ENCODE peak calls at places on chromosome 21, in ten cellular contexts. One of them, this sample, is unnamed.

GRCh38 chr21:38475519-38475918 is 22.8 kb downstream of the ERG start:
- DNase-seq in NT2/D1: no peak
- DNase-seq in ecto neural progenitor cell: no peak
- DNase-seq in aorta: no peak
- DNase-seq in stimulated activated CD4-positive, alpha-beta T cell treated with anti-CD3 and anti-CD28 coated beads, Interleukin-12 subunit alpha, Interleukin-12 subunit beta, amount 100 ng/mL, for 24 hours: no peak
- DNase-seq in NCI-H1092: no peak
- DNase-seq in CD8-positive, alpha-beta memory T cell: no peak
- DNase-seq in substantia nigra: no peak
- DNase-seq in kidney epithelial cell: no peak
- DNase-seq in uterus: no peak
- DNase-seq in this sample: no peak

GRCh38 chr21:33966324-33966949 is 50.8 kb upstream of the ATP5PO start:
- DNase-seq in aorta: no peak
- DNase-seq in stimulated activated CD4-positive, alpha-beta T cell treated with anti-CD3 and anti-CD28 coated beads, Interleukin-12 subunit alpha, Interleukin-12 subunit beta, amount 100 ng/mL, for 24 hours: no peak
- DNase-seq in ecto neural progenitor cell: no peak
- DNase-seq in CD8-positive, alpha-beta memory T cell: no peak
- DNase-seq in substantia nigra: no peak
- DNase-seq in kidney epithelial cell: no peak
- DNase-seq in NT2/D1: no peak
- DNase-seq in uterus: no peak
- DNase-seq in NCI-H1092: no peak
- DNase-seq in this sample: no peak

GRCh38 chr21:31688603-31689368 is 29.3 kb downstream of the SOD1 start:
- DNase-seq in ecto neural progenitor cell: no peak
- DNase-seq in stimulated activated CD4-positive, alpha-beta T cell treated with anti-CD3 and anti-CD28 coated beads, Interleukin-12 subunit alpha, Interleukin-12 subunit beta, amount 100 ng/mL, for 24 hours: no peak
- DNase-seq in NT2/D1: no peak
- DNase-seq in kidney epithelial cell: no peak
- DNase-seq in NCI-H1092: no peak
- DNase-seq in uterus: no peak
- DNase-seq in substantia nigra: no peak
- DNase-seq in aorta: no peak
- DNase-seq in CD8-positive, alpha-beta memory T cell: no peak
- DNase-seq in this sample: no peak

GRCh38 chr21:44713130-44713529 is 1.8 kb upstream of the TSPEAR start:
- DNase-seq in NT2/D1: no peak
- DNase-seq in uterus: no peak
- DNase-seq in kidney epithelial cell: no peak
- DNase-seq in substantia nigra: no peak
- DNase-seq in CD8-positive, alpha-beta memory T cell: no peak
- DNase-seq in ecto neural progenitor cell: peak; percentile 32
- DNase-seq in aorta: peak; percentile 40
- DNase-seq in stimulated activated CD4-positive, alpha-beta T cell treated with anti-CD3 and anti-CD28 coated beads, Interleukin-12 subunit alpha, Interleukin-12 subunit beta, amount 100 ng/mL, for 24 hours: no peak
- DNase-seq in NCI-H1092: no peak
- DNase-seq in this sample: peak; percentile 11

GRCh38 chr21:35203093-35204021 is 154.3 kb upstream of the RUNX1 start:
- DNase-seq in NT2/D1: no peak
- DNase-seq in ecto neural progenitor cell: no peak
- DNase-seq in aorta: no peak
- DNase-seq in CD8-positive, alpha-beta memory T cell: no peak
- DNase-seq in substantia nigra: no peak
- DNase-seq in uterus: no peak
- DNase-seq in kidney epithelial cell: no peak
- DNase-seq in stimulated activated CD4-positive, alpha-beta T cell treated with anti-CD3 and anti-CD28 coated beads, Interleukin-12 subunit alpha, Interleukin-12 subunit beta, amount 100 ng/mL, for 24 hours: no peak
- DNase-seq in NCI-H1092: no peak
- DNase-seq in this sample: no peak

GRCh38 chr21:22355949-22356348 is 1357.7 kb downstream of the NCAM2 start:
- DNase-seq in kidney epithelial cell: no peak
- DNase-seq in stimulated activated CD4-positive, alpha-beta T cell treated with anti-CD3 and anti-CD28 coated beads, Interleukin-12 subunit alpha, Interleukin-12 subunit beta, amount 100 ng/mL, for 24 hours: no peak
- DNase-seq in substantia nigra: no peak
- DNase-seq in NT2/D1: no peak
- DNase-seq in ecto neural progenitor cell: no peak
- DNase-seq in uterus: no peak
- DNase-seq in aorta: no peak
- DNase-seq in NCI-H1092: no peak
- DNase-seq in CD8-positive, alpha-beta memory T cell: no peak
- DNase-seq in this sample: no peak

GRCh38 chr21:31282095-31282709 is 61.9 kb downstream of the TIAM1 start:
- DNase-seq in NCI-H1092: no peak
- DNase-seq in substantia nigra: no peak
- DNase-seq in CD8-positive, alpha-beta memory T cell: no peak
- DNase-seq in NT2/D1: no peak
- DNase-seq in uterus: no peak
- DNase-seq in aorta: no peak
- DNase-seq in ecto neural progenitor cell: no peak
- DNase-seq in kidney epithelial cell: peak; percentile 61
- DNase-seq in stimulated activated CD4-positive, alpha-beta T cell treated with anti-CD3 and anti-CD28 coated beads, Interleukin-12 subunit alpha, Interleukin-12 subunit beta, amount 100 ng/mL, for 24 hours: no peak
- DNase-seq in this sample: peak; percentile 54

GRCh38 chr21:28419110-28419509 is 573.6 kb downstream of the LTN1 start:
- DNase-seq in NCI-H1092: no peak
- DNase-seq in stimulated activated CD4-positive, alpha-beta T cell treated with anti-CD3 and anti-CD28 coated beads, Interleukin-12 subunit alpha, Interleukin-12 subunit beta, amount 100 ng/mL, for 24 hours: no peak
- DNase-seq in kidney epithelial cell: no peak
- DNase-seq in ecto neural progenitor cell: no peak
- DNase-seq in substantia nigra: no peak
- DNase-seq in CD8-positive, alpha-beta memory T cell: no peak
- DNase-seq in NT2/D1: no peak
- DNase-seq in aorta: no peak
- DNase-seq in uterus: no peak
- DNase-seq in this sample: no peak

GRCh38 chr21:36202721-36203602 is 46.3 kb downstream of the DOP1B start:
- DNase-seq in CD8-positive, alpha-beta memory T cell: no peak
- DNase-seq in NCI-H1092: no peak
- DNase-seq in substantia nigra: no peak
- DNase-seq in kidney epithelial cell: no peak
- DNase-seq in uterus: no peak
- DNase-seq in stimulated activated CD4-positive, alpha-beta T cell treated with anti-CD3 and anti-CD28 coated beads, Interleukin-12 subunit alpha, Interleukin-12 subunit beta, amount 100 ng/mL, for 24 hours: no peak
- DNase-seq in ecto neural progenitor cell: no peak
- DNase-seq in aorta: no peak
- DNase-seq in NT2/D1: no peak
- DNase-seq in this sample: no peak

GRCh38 chr21:31052489-31053142 is 14.3 kb upstream of the KRTAP19-8 start:
- DNase-seq in substantia nigra: no peak
- DNase-seq in NT2/D1: peak; percentile 25
- DNase-seq in NCI-H1092: no peak
- DNase-seq in ecto neural progenitor cell: no peak
- DNase-seq in aorta: no peak
- DNase-seq in CD8-positive, alpha-beta memory T cell: no peak
- DNase-seq in uterus: no peak
- DNase-seq in kidney epithelial cell: no peak
- DNase-seq in stimulated activated CD4-positive, alpha-beta T cell treated with anti-CD3 and anti-CD28 coated beads, Interleukin-12 subunit alpha, Interleukin-12 subunit beta, amount 100 ng/mL, for 24 hours: no peak
- DNase-seq in this sample: no peak

GRCh38 chr21:33026878-33027400 is 1.2 kb downstream of the OLIG2 start:
- DNase-seq in NT2/D1: no peak
- DNase-seq in uterus: no peak
- DNase-seq in kidney epithelial cell: no peak
- DNase-seq in stimulated activated CD4-positive, alpha-beta T cell treated with anti-CD3 and anti-CD28 coated beads, Interleukin-12 subunit alpha, Interleukin-12 subunit beta, amount 100 ng/mL, for 24 hours: no peak
- DNase-seq in aorta: peak; percentile 74
- DNase-seq in CD8-positive, alpha-beta memory T cell: no peak
- DNase-seq in ecto neural progenitor cell: no peak
- DNase-seq in NCI-H1092: no peak
- DNase-seq in substantia nigra: peak; percentile 19
- DNase-seq in this sample: no peak

GRCh38 chr21:42096593-42096992 is 25.5 kb downstream of the UMODL1 start:
- DNase-seq in aorta: no peak
- DNase-seq in stimulated activated CD4-positive, alpha-beta T cell treated with anti-CD3 and anti-CD28 coated beads, Interleukin-12 subunit alpha, Interleukin-12 subunit beta, amount 100 ng/mL, for 24 hours: no peak
- DNase-seq in kidney epithelial cell: no peak
- DNase-seq in NT2/D1: no peak
- DNase-seq in uterus: no peak
- DNase-seq in CD8-positive, alpha-beta memory T cell: no peak
- DNase-seq in substantia nigra: no peak
- DNase-seq in NCI-H1092: no peak
- DNase-seq in ecto neural progenitor cell: no peak
- DNase-seq in this sample: no peak

GRCh38 chr21:21897275-21897883 is 899.2 kb downstream of the NCAM2 start:
- DNase-seq in stimulated activated CD4-positive, alpha-beta T cell treated with anti-CD3 and anti-CD28 coated beads, Interleukin-12 subunit alpha, Interleukin-12 subunit beta, amount 100 ng/mL, for 24 hours: no peak
- DNase-seq in CD8-positive, alpha-beta memory T cell: no peak
- DNase-seq in kidney epithelial cell: no peak
- DNase-seq in uterus: no peak
- DNase-seq in NT2/D1: no peak
- DNase-seq in substantia nigra: no peak
- DNase-seq in ecto neural progenitor cell: no peak
- DNase-seq in aorta: no peak
- DNase-seq in NCI-H1092: no peak
- DNase-seq in this sample: no peak

GRCh38 chr21:41325138-41325537 is 8.5 kb downstream of the FAM3B start:
- DNase-seq in CD8-positive, alpha-beta memory T cell: no peak
- DNase-seq in aorta: no peak
- DNase-seq in uterus: no peak
- DNase-seq in ecto neural progenitor cell: no peak
- DNase-seq in kidney epithelial cell: no peak
- DNase-seq in stimulated activated CD4-positive, alpha-beta T cell treated with anti-CD3 and anti-CD28 coated beads, Interleukin-12 subunit alpha, Interleukin-12 subunit beta, amount 100 ng/mL, for 24 hours: no peak
- DNase-seq in NT2/D1: no peak
- DNase-seq in substantia nigra: no peak
- DNase-seq in NCI-H1092: no peak
- DNase-seq in this sample: no peak

GRCh38 chr21:43206231-43207042 is 37.6 kb downstream of the CRYAA start:
- DNase-seq in aorta: peak; percentile 54
- DNase-seq in substantia nigra: no peak
- DNase-seq in uterus: no peak
- DNase-seq in CD8-positive, alpha-beta memory T cell: no peak
- DNase-seq in NCI-H1092: no peak
- DNase-seq in NT2/D1: no peak
- DNase-seq in stimulated activated CD4-positive, alpha-beta T cell treated with anti-CD3 and anti-CD28 coated beads, Interleukin-12 subunit alpha, Interleukin-12 subunit beta, amount 100 ng/mL, for 24 hours: no peak
- DNase-seq in kidney epithelial cell: no peak
- DNase-seq in ecto neural progenitor cell: peak; percentile 26
- DNase-seq in this sample: peak; percentile 40

GRCh38 chr21:39029086-39029772 is 154.0 kb downstream of the PSMG1 start:
- DNase-seq in ecto neural progenitor cell: no peak
- DNase-seq in NT2/D1: no peak
- DNase-seq in stimulated activated CD4-positive, alpha-beta T cell treated with anti-CD3 and anti-CD28 coated beads, Interleukin-12 subunit alpha, Interleukin-12 subunit beta, amount 100 ng/mL, for 24 hours: no peak
- DNase-seq in aorta: no peak
- DNase-seq in NCI-H1092: no peak
- DNase-seq in substantia nigra: no peak
- DNase-seq in uterus: no peak
- DNase-seq in kidney epithelial cell: no peak
- DNase-seq in CD8-positive, alpha-beta memory T cell: no peak
- DNase-seq in this sample: no peak

GRCh38 chr21:14773777-14774345 is 227.7 kb upstream of the SAMSN1 start:
- DNase-seq in kidney epithelial cell: no peak
- DNase-seq in uterus: peak; percentile 15
- DNase-seq in CD8-positive, alpha-beta memory T cell: peak; percentile 18
- DNase-seq in stimulated activated CD4-positive, alpha-beta T cell treated with anti-CD3 and anti-CD28 coated beads, Interleukin-12 subunit alpha, Interleukin-12 subunit beta, amount 100 ng/mL, for 24 hours: peak; percentile 59
- DNase-seq in aorta: no peak
- DNase-seq in NCI-H1092: no peak
- DNase-seq in substantia nigra: peak; percentile 9
- DNase-seq in NT2/D1: peak; percentile 55
- DNase-seq in ecto neural progenitor cell: peak; percentile 62
- DNase-seq in this sample: peak; percentile 72

GRCh38 chr21:15775981-15776380 is 46.2 kb downstream of the USP25 start:
- DNase-seq in kidney epithelial cell: peak; percentile 4
- DNase-seq in aorta: no peak
- DNase-seq in substantia nigra: no peak
- DNase-seq in CD8-positive, alpha-beta memory T cell: no peak
- DNase-seq in NCI-H1092: no peak
- DNase-seq in ecto neural progenitor cell: no peak
- DNase-seq in NT2/D1: no peak
- DNase-seq in uterus: no peak
- DNase-seq in stimulated activated CD4-positive, alpha-beta T cell treated with anti-CD3 and anti-CD28 coated beads, Interleukin-12 subunit alpha, Interleukin-12 subunit beta, amount 100 ng/mL, for 24 hours: no peak
- DNase-seq in this sample: no peak

GRCh38 chr21:45048968-45049367 is 25.4 kb upstream of the ADARB1 start:
- DNase-seq in NCI-H1092: no peak
- DNase-seq in uterus: no peak
- DNase-seq in CD8-positive, alpha-beta memory T cell: no peak
- DNase-seq in NT2/D1: no peak
- DNase-seq in aorta: no peak
- DNase-seq in ecto neural progenitor cell: no peak
- DNase-seq in substantia nigra: no peak
- DNase-seq in kidney epithelial cell: no peak
- DNase-seq in stimulated activated CD4-positive, alpha-beta T cell treated with anti-CD3 and anti-CD28 coated beads, Interleukin-12 subunit alpha, Interleukin-12 subunit beta, amount 100 ng/mL, for 24 hours: no peak
- DNase-seq in this sample: no peak

GRCh38 chr21:26127073-26127814 is 43.3 kb downstream of the APP start:
- DNase-seq in aorta: no peak
- DNase-seq in substantia nigra: no peak
- DNase-seq in kidney epithelial cell: no peak
- DNase-seq in ecto neural progenitor cell: no peak
- DNase-seq in NCI-H1092: no peak
- DNase-seq in uterus: no peak
- DNase-seq in CD8-positive, alpha-beta memory T cell: no peak
- DNase-seq in NT2/D1: no peak
- DNase-seq in stimulated activated CD4-positive, alpha-beta T cell treated with anti-CD3 and anti-CD28 coated beads, Interleukin-12 subunit alpha, Interleukin-12 subunit beta, amount 100 ng/mL, for 24 hours: no peak
- DNase-seq in this sample: no peak

GRCh38 chr21:27954806-27955205 is 987.9 kb upstream of the ADAMTS5 start:
- DNase-seq in kidney epithelial cell: peak; percentile 21
- DNase-seq in substantia nigra: no peak
- DNase-seq in aorta: no peak
- DNase-seq in uterus: no peak
- DNase-seq in NT2/D1: peak; percentile 2
- DNase-seq in CD8-positive, alpha-beta memory T cell: no peak
- DNase-seq in ecto neural progenitor cell: no peak
- DNase-seq in stimulated activated CD4-positive, alpha-beta T cell treated with anti-CD3 and anti-CD28 coated beads, Interleukin-12 subunit alpha, Interleukin-12 subunit beta, amount 100 ng/mL, for 24 hours: no peak
- DNase-seq in NCI-H1092: no peak
- DNase-seq in this sample: no peak

GRCh38 chr21:25369524-25370300 is 237.6 kb downstream of the MRPL39 start:
- DNase-seq in stimulated activated CD4-positive, alpha-beta T cell treated with anti-CD3 and anti-CD28 coated beads, Interleukin-12 subunit alpha, Interleukin-12 subunit beta, amount 100 ng/mL, for 24 hours: no peak
- DNase-seq in kidney epithelial cell: peak; percentile 2
- DNase-seq in aorta: no peak
- DNase-seq in uterus: no peak
- DNase-seq in ecto neural progenitor cell: no peak
- DNase-seq in CD8-positive, alpha-beta memory T cell: no peak
- DNase-seq in NT2/D1: no peak
- DNase-seq in substantia nigra: no peak
- DNase-seq in NCI-H1092: no peak
- DNase-seq in this sample: no peak

GRCh38 chr21:39269620-39270019 is 43.8 kb downstream of the BRWD1 start:
- DNase-seq in ecto neural progenitor cell: no peak
- DNase-seq in CD8-positive, alpha-beta memory T cell: no peak
- DNase-seq in NCI-H1092: no peak
- DNase-seq in uterus: no peak
- DNase-seq in NT2/D1: no peak
- DNase-seq in substantia nigra: no peak
- DNase-seq in kidney epithelial cell: no peak
- DNase-seq in stimulated activated CD4-positive, alpha-beta T cell treated with anti-CD3 and anti-CD28 coated beads, Interleukin-12 subunit alpha, Interleukin-12 subunit beta, amount 100 ng/mL, for 24 hours: no peak
- DNase-seq in aorta: no peak
- DNase-seq in this sample: no peak

GRCh38 chr21:37393786-37394185 is 27.2 kb downstream of the DYRK1A start:
- DNase-seq in aorta: no peak
- DNase-seq in NT2/D1: no peak
- DNase-seq in CD8-positive, alpha-beta memory T cell: no peak
- DNase-seq in kidney epithelial cell: no peak
- DNase-seq in NCI-H1092: no peak
- DNase-seq in ecto neural progenitor cell: no peak
- DNase-seq in stimulated activated CD4-positive, alpha-beta T cell treated with anti-CD3 and anti-CD28 coated beads, Interleukin-12 subunit alpha, Interleukin-12 subunit beta, amount 100 ng/mL, for 24 hours: no peak
- DNase-seq in uterus: no peak
- DNase-seq in substantia nigra: no peak
- DNase-seq in this sample: no peak

GRCh38 chr21:39381009-39381408 is 32.1 kb upstream of the HMGN1 start:
- DNase-seq in substantia nigra: no peak
- DNase-seq in stimulated activated CD4-positive, alpha-beta T cell treated with anti-CD3 and anti-CD28 coated beads, Interleukin-12 subunit alpha, Interleukin-12 subunit beta, amount 100 ng/mL, for 24 hours: no peak
- DNase-seq in kidney epithelial cell: no peak
- DNase-seq in CD8-positive, alpha-beta memory T cell: no peak
- DNase-seq in NCI-H1092: no peak
- DNase-seq in uterus: no peak
- DNase-seq in ecto neural progenitor cell: no peak
- DNase-seq in NT2/D1: no peak
- DNase-seq in aorta: no peak
- DNase-seq in this sample: no peak

GRCh38 chr21:45405819-45406762 is 1.1 kb downstream of the COL18A1 start:
- DNase-seq in substantia nigra: no peak
- DNase-seq in CD8-positive, alpha-beta memory T cell: no peak
- DNase-seq in uterus: no peak
- DNase-seq in NT2/D1: no peak
- DNase-seq in NCI-H1092: no peak
- DNase-seq in kidney epithelial cell: peak; percentile 70
- DNase-seq in aorta: peak; percentile 81
- DNase-seq in stimulated activated CD4-positive, alpha-beta T cell treated with anti-CD3 and anti-CD28 coated beads, Interleukin-12 subunit alpha, Interleukin-12 subunit beta, amount 100 ng/mL, for 24 hours: no peak
- DNase-seq in ecto neural progenitor cell: peak; percentile 83
- DNase-seq in this sample: peak; percentile 66

This sample was measured in islet precursor cell.